ENCODE peak calls at places on chromosomes 4 and X, in seven cellular contexts. C is IMR-90; H is tibial artery; N is B cell; A is GOT3; J is stimulated activated naive CD8-positive, alpha-beta T cell treated with anti-CD3 and anti-CD28 coated beads, Interleukin-15, amount 100 ng/mL, for 72 hours; Z is WTC11. R is an unnamed sample.

GRCh38 chrX:49059209-49060191 is 701 bp downstream of the CCDC120 start:
- DNase-seq in C (no peak), A (no peak), J (no peak), Z (no peak), N (no peak), H (no peak), R (no peak)

GRCh38 chrX:105460366-105460765 is 239.9 kb upstream of the TEX13A start:
- DNase-seq in J (no peak), N (no peak), H (no peak), A (no peak), C (no peak), Z (no peak), R (no peak)

GRCh38 chr4:15001248-15001824 is 945 bp upstream of the CPEB2 start:
- DNase-seq in N (no peak), C (peak), H (peak), Z (peak), A (peak), J (no peak), R (peak)

GRCh38 chr4:117771647-117772337 is 262.5 kb upstream of the NDST3 start:
- DNase-seq in H (no peak), J (no peak), A (no peak), C (no peak), N (no peak), Z (peak), R (no peak)

GRCh38 chr4:118989098-118990080 is 100.7 kb downstream of the SYNPO2 start:
- DNase-seq in N (no peak), H (no peak), A (no peak), C (peak), Z (no peak), J (no peak), R (no peak)

GRCh38 chr4:1194028-1194900 is 21.9 kb upstream of the SPON2 start:
- DNase-seq in A (no peak), C (peak), H (peak), N (no peak), Z (peak), J (no peak), R (no peak)

GRCh38 chr4:92270908-92271307 is 32.9 kb upstream of the GRID2 start:
- DNase-seq in A (no peak), J (no peak), H (no peak), N (no peak), Z (no peak), C (no peak), R (no peak)

GRCh38 chr4:107094332-107094731 is 58.2 kb upstream of the DKK2 start:
- DNase-seq in J (no peak), C (peak), A (no peak), N (no peak), H (no peak), Z (no peak), R (no peak)

GRCh38 chrX:15469613-15470012 is 23.5 kb downstream of the PIR start:
- DNase-seq in J (no peak), Z (no peak), H (no peak), C (no peak), A (no peak), N (no peak), R (no peak)

GRCh38 chrX:17634542-17635207 is 102.6 kb upstream of the SCML1 start:
- DNase-seq in Z (no peak), H (no peak), C (no peak), N (no peak), J (no peak), A (no peak), R (no peak)

GRCh38 chrX:16664626-16665025 is 14.7 kb downstream of the S100G start:
- DNase-seq in A (no peak), C (no peak), Z (no peak), H (no peak), N (no peak), J (no peak), R (no peak)

GRCh38 chrX:154097003-154097596 is 417 bp downstream of the MECP2 start:
- DNase-seq in J (peak), H (peak), A (no peak), N (peak), C (peak), Z (peak), R (peak)

GRCh38 chr4:48542888-48543287 is 52.8 kb downstream of the ZAR1 start:
- DNase-seq in J (no peak), N (no peak), Z (no peak), A (no peak), H (no peak), C (no peak), R (no peak)

GRCh38 chr4:62940229-62940628 is 1469.0 kb downstream of the TECRL start:
- DNase-seq in C (no peak), A (no peak), J (no peak), H (no peak), Z (no peak), N (no peak), R (no peak)